ENCODE peak calls at places on chromosomes 3 and 15, in seven cellular contexts. One of them, this sample, is unnamed.

GRCh38 chr3:128482175-128482856 is 10.7 kb downstream of the GATA2 start:
- DNase-seq in NCI-H1694: no peak
- DNase-seq in HTR-8/SVneo: no peak
- DNase-seq in astrocyte of the cerebellum: no peak
- DNase-seq in dermis microvascular lymphatic vessel endothelial cell: no peak
- DNase-seq in CD4-positive, alpha-beta T cell: no peak
- DNase-seq in left cardiac atrium: no peak
- DNase-seq in this sample: peak

GRCh38 chr3:129121016-129121791 is 400 bp downstream of the RAB43 start:
- DNase-seq in HTR-8/SVneo: no peak
- DNase-seq in astrocyte of the cerebellum: no peak
- DNase-seq in CD4-positive, alpha-beta T cell: no peak
- DNase-seq in NCI-H1694: no peak
- DNase-seq in left cardiac atrium: no peak
- DNase-seq in dermis microvascular lymphatic vessel endothelial cell: no peak
- DNase-seq in this sample: peak

GRCh38 chr15:25170781-25171110 is 216.0 kb downstream of the SNRPN start:
- DNase-seq in CD4-positive, alpha-beta T cell: no peak
- DNase-seq in dermis microvascular lymphatic vessel endothelial cell: no peak
- DNase-seq in NCI-H1694: no peak
- DNase-seq in HTR-8/SVneo: no peak
- DNase-seq in astrocyte of the cerebellum: no peak
- DNase-seq in left cardiac atrium: peak
- DNase-seq in this sample: no peak

GRCh38 chr3:50406487-50406886 is 47.2 kb upstream of the TMEM115 start:
- DNase-seq in dermis microvascular lymphatic vessel endothelial cell: no peak
- DNase-seq in astrocyte of the cerebellum: no peak
- DNase-seq in left cardiac atrium: no peak
- DNase-seq in CD4-positive, alpha-beta T cell: no peak
- DNase-seq in HTR-8/SVneo: no peak
- DNase-seq in NCI-H1694: no peak
- DNase-seq in this sample: no peak

GRCh38 chr15:88274534-88275460 is 18.3 kb upstream of the NTRK3 start:
- DNase-seq in HTR-8/SVneo: peak
- DNase-seq in dermis microvascular lymphatic vessel endothelial cell: peak
- DNase-seq in NCI-H1694: peak
- DNase-seq in CD4-positive, alpha-beta T cell: peak
- DNase-seq in astrocyte of the cerebellum: peak
- DNase-seq in left cardiac atrium: peak
- DNase-seq in this sample: peak

GRCh38 chr3:112856537-112856936 is 9.9 kb upstream of the CD200R1L start:
- DNase-seq in HTR-8/SVneo: no peak
- DNase-seq in astrocyte of the cerebellum: no peak
- DNase-seq in NCI-H1694: no peak
- DNase-seq in dermis microvascular lymphatic vessel endothelial cell: no peak
- DNase-seq in left cardiac atrium: no peak
- DNase-seq in CD4-positive, alpha-beta T cell: no peak
- DNase-seq in this sample: no peak

GRCh38 chr3:10447527-10448260 is 57.7 kb downstream of the ATP2B2 start:
- DNase-seq in CD4-positive, alpha-beta T cell: no peak
- DNase-seq in dermis microvascular lymphatic vessel endothelial cell: no peak
- DNase-seq in astrocyte of the cerebellum: no peak
- DNase-seq in HTR-8/SVneo: no peak
- DNase-seq in NCI-H1694: no peak
- DNase-seq in left cardiac atrium: no peak
- DNase-seq in this sample: no peak

GRCh38 chr3:183515968-183516851 is 39.3 kb downstream of the KLHL6 start:
- DNase-seq in left cardiac atrium: no peak
- DNase-seq in NCI-H1694: no peak
- DNase-seq in CD4-positive, alpha-beta T cell: peak
- DNase-seq in astrocyte of the cerebellum: no peak
- DNase-seq in dermis microvascular lymphatic vessel endothelial cell: no peak
- DNase-seq in HTR-8/SVneo: no peak
- DNase-seq in this sample: no peak

GRCh38 chr3:43865887-43866528 is 175.3 kb downstream of the ABHD5 start:
- DNase-seq in HTR-8/SVneo: no peak
- DNase-seq in left cardiac atrium: no peak
- DNase-seq in dermis microvascular lymphatic vessel endothelial cell: no peak
- DNase-seq in CD4-positive, alpha-beta T cell: no peak
- DNase-seq in astrocyte of the cerebellum: no peak
- DNase-seq in NCI-H1694: no peak
- DNase-seq in this sample: no peak

GRCh38 chr3:58249358-58250092 is 11.9 kb downstream of the ABHD6 start:
- DNase-seq in astrocyte of the cerebellum: no peak
- DNase-seq in CD4-positive, alpha-beta T cell: no peak
- DNase-seq in HTR-8/SVneo: no peak
- DNase-seq in dermis microvascular lymphatic vessel endothelial cell: no peak
- DNase-seq in NCI-H1694: no peak
- DNase-seq in left cardiac atrium: no peak
- DNase-seq in this sample: peak

GRCh38 chr3:64121750-64122311 is 98.5 kb upstream of the PSMD6 start:
- DNase-seq in dermis microvascular lymphatic vessel endothelial cell: no peak
- DNase-seq in left cardiac atrium: no peak
- DNase-seq in astrocyte of the cerebellum: no peak
- DNase-seq in NCI-H1694: no peak
- DNase-seq in CD4-positive, alpha-beta T cell: no peak
- DNase-seq in HTR-8/SVneo: no peak
- DNase-seq in this sample: no peak

GRCh38 chr15:73052679-73053397 is 575 bp downstream of the NEO1 start:
- DNase-seq in left cardiac atrium: peak
- DNase-seq in NCI-H1694: peak
- DNase-seq in dermis microvascular lymphatic vessel endothelial cell: peak
- DNase-seq in HTR-8/SVneo: peak
- DNase-seq in CD4-positive, alpha-beta T cell: peak
- DNase-seq in astrocyte of the cerebellum: peak
- DNase-seq in this sample: no peak

GRCh38 chr3:31891876-31892455 is 89.1 kb downstream of the OSBPL10 start:
- DNase-seq in left cardiac atrium: no peak
- DNase-seq in CD4-positive, alpha-beta T cell: no peak
- DNase-seq in astrocyte of the cerebellum: no peak
- DNase-seq in NCI-H1694: no peak
- DNase-seq in dermis microvascular lymphatic vessel endothelial cell: no peak
- DNase-seq in HTR-8/SVneo: no peak
- DNase-seq in this sample: no peak

GRCh38 chr3:127682576-127682975 is 9.8 kb downstream of the ABTB1 start:
- DNase-seq in HTR-8/SVneo: no peak
- DNase-seq in CD4-positive, alpha-beta T cell: no peak
- DNase-seq in NCI-H1694: no peak
- DNase-seq in left cardiac atrium: no peak
- DNase-seq in dermis microvascular lymphatic vessel endothelial cell: no peak
- DNase-seq in astrocyte of the cerebellum: no peak
- DNase-seq in this sample: no peak

GRCh38 chr15:44028349-44028748 is 166.7 kb downstream of the FRMD5 start:
- DNase-seq in astrocyte of the cerebellum: no peak
- DNase-seq in HTR-8/SVneo: no peak
- DNase-seq in left cardiac atrium: no peak
- DNase-seq in dermis microvascular lymphatic vessel endothelial cell: no peak
- DNase-seq in NCI-H1694: no peak
- DNase-seq in CD4-positive, alpha-beta T cell: no peak
- DNase-seq in this sample: peak

GRCh38 chr3:141303481-141304223 is 64.7 kb upstream of the ZBTB38 start:
- DNase-seq in dermis microvascular lymphatic vessel endothelial cell: peak
- DNase-seq in CD4-positive, alpha-beta T cell: peak
- DNase-seq in astrocyte of the cerebellum: peak
- DNase-seq in left cardiac atrium: no peak
- DNase-seq in HTR-8/SVneo: peak
- DNase-seq in NCI-H1694: peak
- DNase-seq in this sample: peak

GRCh38 chr3:27616031-27616430 is 106.1 kb downstream of the EOMES start:
- DNase-seq in NCI-H1694: no peak
- DNase-seq in HTR-8/SVneo: no peak
- DNase-seq in astrocyte of the cerebellum: no peak
- DNase-seq in dermis microvascular lymphatic vessel endothelial cell: no peak
- DNase-seq in left cardiac atrium: no peak
- DNase-seq in CD4-positive, alpha-beta T cell: no peak
- DNase-seq in this sample: no peak

GRCh38 chr3:58722526-58722925 is 56.0 kb upstream of the FAM3D start:
- DNase-seq in HTR-8/SVneo: no peak
- DNase-seq in CD4-positive, alpha-beta T cell: no peak
- DNase-seq in left cardiac atrium: no peak
- DNase-seq in astrocyte of the cerebellum: no peak
- DNase-seq in dermis microvascular lymphatic vessel endothelial cell: no peak
- DNase-seq in NCI-H1694: no peak
- DNase-seq in this sample: no peak

GRCh38 chr3:14847613-14848541 is 29.1 kb downstream of the FGD5 start:
- DNase-seq in astrocyte of the cerebellum: no peak
- DNase-seq in dermis microvascular lymphatic vessel endothelial cell: no peak
- DNase-seq in HTR-8/SVneo: no peak
- DNase-seq in NCI-H1694: no peak
- DNase-seq in left cardiac atrium: peak
- DNase-seq in CD4-positive, alpha-beta T cell: no peak
- DNase-seq in this sample: peak

GRCh38 chr3:142366434-142366833 is 81.4 kb downstream of the XRN1 start:
- DNase-seq in HTR-8/SVneo: peak
- DNase-seq in NCI-H1694: peak
- DNase-seq in astrocyte of the cerebellum: no peak
- DNase-seq in CD4-positive, alpha-beta T cell: no peak
- DNase-seq in left cardiac atrium: no peak
- DNase-seq in dermis microvascular lymphatic vessel endothelial cell: no peak
- DNase-seq in this sample: peak

GRCh38 chr3:45782381-45782780 is 14.0 kb downstream of the SLC6A20 start:
- DNase-seq in astrocyte of the cerebellum: no peak
- DNase-seq in NCI-H1694: no peak
- DNase-seq in HTR-8/SVneo: no peak
- DNase-seq in left cardiac atrium: no peak
- DNase-seq in CD4-positive, alpha-beta T cell: no peak
- DNase-seq in dermis microvascular lymphatic vessel endothelial cell: no peak
- DNase-seq in this sample: no peak

GRCh38 chr15:44636976-44637375 is 26.5 kb downstream of the SPG11 start:
- DNase-seq in dermis microvascular lymphatic vessel endothelial cell: no peak
- DNase-seq in HTR-8/SVneo: no peak
- DNase-seq in left cardiac atrium: no peak
- DNase-seq in NCI-H1694: no peak
- DNase-seq in CD4-positive, alpha-beta T cell: no peak
- DNase-seq in astrocyte of the cerebellum: no peak
- DNase-seq in this sample: no peak

GRCh38 chr3:191148131-191148530 is 50.9 kb upstream of the OSTN start:
- DNase-seq in astrocyte of the cerebellum: no peak
- DNase-seq in HTR-8/SVneo: no peak
- DNase-seq in NCI-H1694: no peak
- DNase-seq in CD4-positive, alpha-beta T cell: no peak
- DNase-seq in dermis microvascular lymphatic vessel endothelial cell: no peak
- DNase-seq in left cardiac atrium: no peak
- DNase-seq in this sample: peak

GRCh38 chr15:52010633-52011595 is 8.1 kb upstream of the MAPK6 start:
- DNase-seq in left cardiac atrium: no peak
- DNase-seq in dermis microvascular lymphatic vessel endothelial cell: no peak
- DNase-seq in astrocyte of the cerebellum: peak
- DNase-seq in HTR-8/SVneo: no peak
- DNase-seq in NCI-H1694: no peak
- DNase-seq in CD4-positive, alpha-beta T cell: no peak
- DNase-seq in this sample: no peak

GRCh38 chr3:141452045-141452444 is 34.8 kb upstream of the RASA2 start:
- DNase-seq in NCI-H1694: no peak
- DNase-seq in CD4-positive, alpha-beta T cell: peak
- DNase-seq in astrocyte of the cerebellum: peak
- DNase-seq in dermis microvascular lymphatic vessel endothelial cell: peak
- DNase-seq in HTR-8/SVneo: peak
- DNase-seq in left cardiac atrium: no peak
- DNase-seq in this sample: peak

GRCh38 chr15:78893538-78893937 is 20.8 kb downstream of the MORF4L1 start:
- DNase-seq in NCI-H1694: no peak
- DNase-seq in dermis microvascular lymphatic vessel endothelial cell: no peak
- DNase-seq in CD4-positive, alpha-beta T cell: no peak
- DNase-seq in astrocyte of the cerebellum: no peak
- DNase-seq in HTR-8/SVneo: no peak
- DNase-seq in left cardiac atrium: no peak
- DNase-seq in this sample: no peak

GRCh38 chr15:88657326-88658069 is 18.7 kb downstream of the ISG20 start:
- DNase-seq in HTR-8/SVneo: peak
- DNase-seq in astrocyte of the cerebellum: no peak
- DNase-seq in CD4-positive, alpha-beta T cell: no peak
- DNase-seq in dermis microvascular lymphatic vessel endothelial cell: no peak
- DNase-seq in left cardiac atrium: peak
- DNase-seq in NCI-H1694: peak
- DNase-seq in this sample: peak

GRCh38 chr15:52528465-52529288 is at the start of gene MYO5A:
- DNase-seq in dermis microvascular lymphatic vessel endothelial cell: peak
- DNase-seq in NCI-H1694: peak
- DNase-seq in left cardiac atrium: peak
- DNase-seq in CD4-positive, alpha-beta T cell: peak
- DNase-seq in HTR-8/SVneo: peak
- DNase-seq in astrocyte of the cerebellum: peak
- DNase-seq in this sample: peak

GRCh38 chr3:185733980-185734724 is 90.7 kb downstream of the IGF2BP2 start:
- DNase-seq in left cardiac atrium: no peak
- DNase-seq in dermis microvascular lymphatic vessel endothelial cell: peak
- DNase-seq in NCI-H1694: peak
- DNase-seq in HTR-8/SVneo: peak
- DNase-seq in CD4-positive, alpha-beta T cell: no peak
- DNase-seq in astrocyte of the cerebellum: peak
- DNase-seq in this sample: peak

GRCh38 chr15:78565951-78566774 is 843 bp downstream of the CHRNA5 start:
- DNase-seq in astrocyte of the cerebellum: no peak
- DNase-seq in NCI-H1694: no peak
- DNase-seq in left cardiac atrium: no peak
- DNase-seq in dermis microvascular lymphatic vessel endothelial cell: no peak
- DNase-seq in CD4-positive, alpha-beta T cell: no peak
- DNase-seq in HTR-8/SVneo: peak
- DNase-seq in this sample: peak

GRCh38 chr3:55609230-55610100 is 122.4 kb upstream of the WNT5A start:
- DNase-seq in CD4-positive, alpha-beta T cell: no peak
- DNase-seq in dermis microvascular lymphatic vessel endothelial cell: no peak
- DNase-seq in HTR-8/SVneo: no peak
- DNase-seq in astrocyte of the cerebellum: no peak
- DNase-seq in NCI-H1694: no peak
- DNase-seq in left cardiac atrium: no peak
- DNase-seq in this sample: no peak

GRCh38 chr15:38354321-38354929 is 99.5 kb upstream of the FAM98B start:
- DNase-seq in NCI-H1694: peak
- DNase-seq in dermis microvascular lymphatic vessel endothelial cell: peak
- DNase-seq in astrocyte of the cerebellum: peak
- DNase-seq in HTR-8/SVneo: peak
- DNase-seq in left cardiac atrium: peak
- DNase-seq in CD4-positive, alpha-beta T cell: peak
- DNase-seq in this sample: peak

GRCh38 chr15:62128916-62129315 is 36.2 kb downstream of the C2CD4B start:
- DNase-seq in NCI-H1694: no peak
- DNase-seq in dermis microvascular lymphatic vessel endothelial cell: no peak
- DNase-seq in left cardiac atrium: no peak
- DNase-seq in CD4-positive, alpha-beta T cell: no peak
- DNase-seq in astrocyte of the cerebellum: no peak
- DNase-seq in HTR-8/SVneo: no peak
- DNase-seq in this sample: no peak

GRCh38 chr15:63369296-63369695 is 12.3 kb downstream of the CA12 start:
- DNase-seq in HTR-8/SVneo: no peak
- DNase-seq in CD4-positive, alpha-beta T cell: no peak
- DNase-seq in left cardiac atrium: no peak
- DNase-seq in astrocyte of the cerebellum: no peak
- DNase-seq in dermis microvascular lymphatic vessel endothelial cell: no peak
- DNase-seq in NCI-H1694: no peak
- DNase-seq in this sample: no peak